ENCODE peak calls at places on chromosomes 11 and 22, in eight cellular contexts. D is Kasumi-1; R is GM20000; W is hepatic stellate cell; J is GM04504; F is activated naive CD8-positive, alpha-beta T cell treated with anti-CD3 and anti-CD28 coated beads, Interleukin-2, amount 50 U/mL, for 16 hours; E is dermis blood vessel endothelial cell; O is pulmonary artery endothelial cell. C is an unnamed sample.

GRCh38 chr11:35617687-35618496 is at the start of gene FJX1:
- DNase-seq in R (peak), E (peak), W (peak), O (peak), J (peak), F (no peak), D (peak), C (peak)

GRCh38 chr11:14537134-14537599 is 17.0 kb upstream of the PSMA1 start:
- DNase-seq in O (no peak), F (no peak), J (no peak), W (peak), R (peak), E (peak), D (peak), C (peak)

GRCh38 chr11:46285594-46286033 is 8.2 kb downstream of the CREB3L1 start:
- DNase-seq in W (no peak), R (no peak), D (no peak), F (no peak), O (no peak), J (no peak), E (no peak), C (no peak)

GRCh38 chr11:86151188-86152005 is 82.5 kb upstream of the PICALM start:
- DNase-seq in O (no peak), E (peak), W (no peak), R (no peak), F (no peak), J (no peak), D (peak), C (no peak)

GRCh38 chr11:73243093-73243485 is 25.0 kb downstream of the P2RY2 start:
- DNase-seq in J (no peak), D (no peak), R (no peak), W (no peak), O (no peak), E (no peak), F (no peak), C (no peak)

GRCh38 chr11:121895919-121896318 is 220.1 kb downstream of the BLID start:
- DNase-seq in F (no peak), D (no peak), R (no peak), W (peak), E (no peak), J (peak), O (no peak), C (no peak)

GRCh38 chr11:65355013-65355775 is 643 bp downstream of the TIGD3 start:
- DNase-seq in D (peak), O (no peak), J (no peak), E (no peak), R (peak), W (peak), F (no peak), C (peak)

GRCh38 chr11:123159146-123159857 is 35.7 kb downstream of the CLMP start:
- DNase-seq in O (no peak), E (no peak), D (no peak), R (no peak), J (no peak), F (no peak), W (no peak), C (no peak)

GRCh38 chr11:26618441-26618840 is 46.4 kb upstream of the MUC15 start:
- DNase-seq in J (no peak), F (no peak), D (no peak), W (no peak), O (no peak), E (no peak), R (no peak), C (no peak)

GRCh38 chr11:16280256-16280682 is 76.1 kb downstream of the SOX6 start:
- DNase-seq in R (no peak), O (no peak), E (peak), J (no peak), F (no peak), D (no peak), W (no peak), C (no peak)

GRCh38 chr22:42399315-42400271 is 32.6 kb downstream of the NFAM1 start:
- DNase-seq in O (no peak), J (no peak), D (peak), R (no peak), W (no peak), E (no peak), F (no peak), C (no peak)

GRCh38 chr11:35390737-35391682 is 28.3 kb downstream of the SLC1A2 start:
- DNase-seq in R (peak), W (no peak), E (peak), J (no peak), O (no peak), D (no peak), F (no peak), C (peak)

GRCh38 chr11:121035823-121036222 is 11.9 kb downstream of the TBCEL start:
- DNase-seq in F (no peak), W (no peak), R (no peak), J (no peak), D (no peak), O (no peak), E (no peak), C (no peak)